ENCODE peak calls at places on chromosome 11, in four cellular contexts. X is H9, L is mesendoderm, D is H1. Y is an unnamed sample.

GRCh38 chr11:36447514-36447913 is 62.6 kb downstream of the TRAF6 start:
- DNase-seq in X (no peak), L (no peak), D (no peak), Y (no peak)

GRCh38 chr11:88301478-88302140 is 35.9 kb downstream of the CTSC start:
- DNase-seq in X (no peak), D (no peak), L (no peak), Y (peak; percentile 39)

GRCh38 chr11:95088946-95089619 is 563 bp upstream of the ENDOD1 start:
- DNase-seq in X (no peak), D (no peak), L (no peak), Y (no peak)

GRCh38 chr11:68302256-68303054 is 9.9 kb upstream of the LRP5 start:
- DNase-seq in L (no peak), X (no peak), D (no peak), Y (peak; percentile 50)

GRCh38 chr11:26741036-26741435 is 19.2 kb upstream of the SLC5A12 start:
- DNase-seq in L (no peak), D (no peak), X (no peak), Y (no peak)

GRCh38 chr11:7246179-7246578 is 5.5 kb upstream of the SYT9 start:
- DNase-seq in D (no peak), L (no peak), X (no peak), Y (no peak)

GRCh38 chr11:17512101-17512500 is 32.1 kb downstream of the USH1C start:
- DNase-seq in X (no peak), D (no peak), L (no peak), Y (no peak)

GRCh38 chr11:92735039-92735438 is 234.4 kb upstream of the MTNR1B start:
- DNase-seq in X (no peak), L (peak; percentile 26), D (no peak), Y (no peak)

GRCh38 chr11:111265421-111265820 is 19.9 kb downstream of the POU2AF2 start:
- DNase-seq in L (no peak), X (no peak), D (no peak), Y (no peak)

GRCh38 chr11:117072517-117073218 is 25.6 kb downstream of the SIK3 start:
- DNase-seq in X (no peak), L (peak; percentile 94), D (no peak), Y (peak; percentile 96)

GRCh38 chr11:128453444-128454336 is 133.7 kb downstream of the ETS1 start:
- DNase-seq in D (no peak), L (no peak), X (no peak), Y (peak; percentile 99)

GRCh38 chr11:122141757-122142156 is 25.7 kb upstream of the BLID start:
- DNase-seq in L (no peak), X (no peak), D (no peak), Y (no peak)

GRCh38 chr11:112225753-112226061 is 521 bp upstream of the PTS start:
- DNase-seq in L (no peak), X (no peak), D (no peak), Y (peak; percentile 71)

GRCh38 chr11:36073411-36074203 is 129.7 kb downstream of the LDLRAD3 start:
- DNase-seq in D (no peak), X (no peak), L (no peak), Y (peak; percentile 92)

GRCh38 chr11:1518301-1518700 is 31.7 kb upstream of the MOB2 start:
- DNase-seq in D (no peak), L (no peak), X (no peak), Y (no peak)

GRCh38 chr11:92340839-92341238 is 116.2 kb downstream of the FAT3 start:
- DNase-seq in D (peak; percentile 78), X (peak; percentile 70), L (peak; percentile 77), Y (peak; percentile 2)

DNA sequence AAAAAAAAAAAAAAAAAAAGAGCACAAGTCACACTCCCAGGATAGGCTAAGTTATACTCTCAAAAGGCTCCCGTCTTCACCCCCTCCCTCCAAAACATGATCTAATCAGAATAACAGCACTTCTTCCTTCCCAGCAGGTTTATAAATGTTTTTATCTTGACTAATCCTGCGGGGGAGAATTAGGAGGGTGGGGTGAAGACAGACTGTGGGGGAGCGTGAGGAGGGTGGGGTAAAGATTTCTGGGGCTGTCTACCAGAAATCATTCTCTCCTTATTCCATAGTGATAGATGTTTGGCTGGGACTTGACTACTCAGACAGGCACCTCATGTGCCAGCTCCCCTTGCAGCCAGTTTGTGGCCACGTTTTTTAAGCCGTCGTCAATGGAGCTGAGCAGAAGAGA is 17.0 kb downstream of the KCNE3 start:
- DNase-seq in L (no peak), X (no peak), D (no peak), Y (no peak)
- H3K56ac ChIP-seq in L (no peak overlapping the region), X (no peak overlapping the region), D (no peak overlapping the region), Y (no peak overlapping the region)

DNA sequence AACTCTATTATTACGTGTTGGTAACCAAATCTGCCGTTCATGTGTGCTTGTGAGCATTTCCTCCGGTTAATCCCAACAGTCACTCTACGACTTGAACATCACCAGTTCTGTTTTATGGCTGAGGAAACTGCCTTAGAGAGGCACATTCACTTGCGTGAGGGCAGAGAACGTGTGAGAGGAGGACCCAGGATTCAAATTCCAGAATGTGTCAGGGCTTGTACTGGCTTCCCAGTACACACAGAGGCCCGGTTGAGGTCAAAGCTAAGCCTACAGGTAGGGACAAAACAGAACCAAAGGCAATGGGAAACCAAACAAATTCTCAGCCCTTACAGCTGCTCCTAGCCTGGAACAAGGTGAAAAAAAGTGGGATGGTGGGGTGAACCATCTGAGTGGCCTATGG is 66.9 kb upstream of the TENM4 start:
- DNase-seq in D (no peak), X (no peak), L (peak; percentile 25), Y (no peak)
- H3K56ac ChIP-seq in D (no peak overlapping the region), X (no peak overlapping the region), L (peak overlapping the region; percentile 52), Y (no peak overlapping the region)

DNA sequence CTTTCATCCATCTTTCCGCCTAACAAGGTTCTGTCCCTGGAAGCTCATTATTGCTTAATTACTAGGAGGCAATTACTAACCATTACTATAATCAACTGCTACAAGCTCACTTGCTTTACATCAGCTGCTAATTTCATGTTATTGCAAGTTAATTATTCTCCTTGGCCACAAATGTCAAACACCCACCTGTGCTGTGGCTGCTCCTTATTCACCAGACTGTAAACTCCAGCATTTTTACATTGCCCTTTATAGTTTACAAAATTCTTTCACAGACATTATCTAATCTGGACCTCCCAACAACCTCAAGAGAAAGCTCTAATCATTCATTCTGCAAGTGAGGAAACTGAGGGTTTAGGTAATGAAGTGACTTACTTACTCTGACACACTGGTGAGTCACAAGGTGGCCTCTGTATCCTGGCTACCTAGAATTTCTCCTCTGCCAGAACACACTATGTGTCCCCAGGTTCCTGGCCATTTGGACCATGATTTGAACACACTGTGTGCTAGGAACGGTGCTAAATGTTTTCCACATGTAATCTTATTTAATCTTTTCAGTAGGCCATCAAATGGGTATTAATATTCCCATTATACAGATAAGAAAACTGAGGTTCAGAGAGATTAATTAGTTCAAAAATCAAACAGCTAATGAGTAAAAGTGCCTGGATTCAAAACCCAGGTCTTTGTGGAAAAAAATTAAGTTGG is 66.7 kb downstream of the RAB30 start:
- DNase-seq in L (no peak), X (no peak), D (no peak), Y (no peak)
- H3K56ac ChIP-seq in L (no peak overlapping the region), X (no peak overlapping the region), D (no peak overlapping the region), Y (no peak overlapping the region)

GRCh38 chr11:30326911-30327310 is 4.0 kb downstream of the ARL14EP start:
- DNase-seq in X (no peak), D (no peak), L (no peak), Y (no peak)
- H3K56ac ChIP-seq in X (no peak overlapping the region), D (no peak overlapping the region), L (no peak overlapping the region), Y (no peak overlapping the region)

GRCh38 chr11:47498584-47499152 is 49.7 kb upstream of the RAPSN start:
- DNase-seq in X (no peak), D (no peak), L (no peak), Y (no peak)

GRCh38 chr11:47498149-47498548 is 49.2 kb upstream of the RAPSN start:
- DNase-seq in X (no peak), L (no peak), D (no peak), Y (no peak)

GRCh38 chr11:47495856-47496217 is 46.9 kb upstream of the RAPSN start:
- DNase-seq in L (no peak), D (no peak), X (no peak), Y (no peak)

GRCh38 chr11:47496808-47497207 is 47.9 kb upstream of the RAPSN start:
- DNase-seq in D (no peak), L (no peak), X (no peak), Y (no peak)

DNA sequence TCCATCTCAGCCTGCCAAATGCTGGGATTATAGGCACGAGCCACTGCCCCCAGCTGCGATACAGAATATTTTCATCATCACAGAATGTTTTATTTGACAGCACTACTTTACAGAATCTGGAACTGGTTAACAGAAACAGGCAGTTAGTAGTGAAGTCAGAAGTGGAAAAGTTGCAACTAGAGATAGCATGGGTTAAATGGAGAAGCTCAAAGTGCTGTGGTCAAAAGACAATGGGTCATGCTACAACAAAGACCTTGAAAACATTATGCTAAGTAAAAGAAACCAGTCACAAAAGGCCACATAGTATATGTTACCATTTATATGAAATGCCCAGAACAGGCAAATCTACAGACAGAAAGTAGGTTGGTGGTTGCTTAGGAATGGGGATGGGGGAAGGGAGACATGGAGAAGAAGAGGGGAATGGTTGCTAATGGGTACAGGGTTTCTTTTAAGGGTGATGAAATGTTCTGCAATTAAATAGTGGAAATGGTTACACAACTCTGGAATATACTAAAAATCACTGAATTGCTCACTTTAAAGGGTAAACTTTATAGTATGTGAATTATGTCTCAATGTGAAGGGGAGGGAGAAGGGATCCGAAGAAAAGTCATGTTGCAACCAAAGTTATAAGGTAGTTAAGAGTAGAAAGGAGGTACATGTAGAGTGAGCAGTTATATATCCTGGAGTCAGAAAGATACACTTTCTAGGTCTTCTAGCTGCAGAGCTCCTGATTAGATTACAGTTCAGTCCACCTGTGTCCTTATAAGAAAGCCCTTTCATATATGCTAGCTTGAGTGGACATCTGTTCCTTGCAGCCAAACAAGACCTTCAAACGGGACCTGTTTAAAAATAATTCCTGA is 46.3 kb upstream of the RAPSN start:
- DNase-seq in L (peak; percentile 35), X (no peak), D (no peak), Y (peak; percentile 60)
- H3K56ac ChIP-seq in L (no peak overlapping the region), X (no peak overlapping the region), D (no peak overlapping the region), Y (no peak overlapping the region)

GRCh38 chr11:71084306-71085012 is 167.9 kb downstream of the SHANK2 start:
- DNase-seq in D (no peak), X (no peak), L (no peak), Y (no peak)

GRCh38 chr11:71089571-71089970 is 162.8 kb downstream of the SHANK2 start:
- DNase-seq in D (no peak), X (no peak), L (no peak), Y (no peak)

GRCh38 chr11:71083105-71083504 is 169.3 kb downstream of the SHANK2 start:
- DNase-seq in L (no peak), D (no peak), X (no peak), Y (no peak)

GRCh38 chr11:71082454-71082853 is 169.9 kb downstream of the SHANK2 start:
- DNase-seq in X (no peak), D (no peak), L (no peak), Y (no peak)

GRCh38 chr11:71086687-71087258 is 165.6 kb downstream of the SHANK2 start:
- DNase-seq in L (peak; percentile 75), D (peak; percentile 78), X (peak; percentile 81), Y (peak; percentile 10)
- H3K56ac ChIP-seq in L (no peak overlapping the region), D (no peak overlapping the region), X (no peak overlapping the region), Y (no peak overlapping the region)

GRCh38 chr11:44112083-44112865 is 16.8 kb downstream of the EXT2 start:
- DNase-seq in D (no peak), L (no peak), X (no peak), Y (peak; percentile 76)
- H3K56ac ChIP-seq in D (no peak overlapping the region), L (no peak overlapping the region), X (no peak overlapping the region), Y (no peak overlapping the region)

DNA sequence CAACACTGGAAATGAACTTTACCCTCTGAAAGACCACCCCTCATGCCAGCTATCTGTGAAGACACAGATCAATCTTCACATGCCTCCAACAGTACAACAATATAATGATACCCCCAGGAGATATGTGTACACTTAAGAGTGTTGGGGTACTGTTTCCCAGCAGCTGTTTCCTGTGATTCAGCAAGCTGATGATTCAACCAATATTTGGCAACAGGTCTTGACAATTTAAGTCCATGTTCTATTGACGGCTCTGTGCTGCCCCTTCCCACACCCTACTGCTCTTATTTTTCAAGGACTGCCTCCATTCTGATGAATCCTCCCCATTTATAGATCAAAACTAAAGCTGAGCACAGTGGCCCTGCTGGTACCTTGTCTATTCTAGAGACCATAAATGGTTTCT is 6.6 kb downstream of the SNX19 start:
- DNase-seq in X (no peak), L (no peak), D (no peak), Y (peak; percentile 91)
- H3K56ac ChIP-seq in X (no peak overlapping the region), L (no peak overlapping the region), D (no peak overlapping the region), Y (no peak overlapping the region)